ENCODE peak calls at places on chromosome 4, in nine cellular contexts. J is fibroblast of lung, T is breast epithelium, Q is heart left ventricle, D is uterus, F is astrocyte, X is right atrium auricular region, W is upper lobe of right lung, B is body of pancreas. K is an unnamed sample. For H3K27me3 and H3K36me3, the result is how much of the 10 kb centered on the place peaks cover.

GRCh38 chr4:122838034-122838433 is 11.4 kb downstream of the FGF2 start:
- DNase-seq in Q (no peak), B (no peak), F (no peak), X (no peak), J (no peak), D (no peak), T (no peak), W (no peak), K (no peak)

GRCh38 chr4:125368684-125369083 is 53.9 kb downstream of the FAT4 start:
- DNase-seq in D (no peak), T (no peak), B (no peak), F (peak), W (no peak), Q (no peak), X (no peak), J (peak), K (no peak)

GRCh38 chr4:89119166-89119565 is 7.8 kb downstream of the TIGD2 start:
- DNase-seq in Q (no peak), W (no peak), D (no peak), T (no peak), F (no peak), X (no peak), J (peak), B (no peak), K (no peak)

GRCh38 chr4:152606800-152607577 is 71.1 kb upstream of the FBXW7 start:
- DNase-seq in X (no peak), T (no peak), W (no peak), D (no peak), B (no peak), Q (no peak), J (no peak), F (no peak), K (no peak)

GRCh38 chr4:54277691-54278090 is 48.6 kb downstream of the PDGFRA start:
- DNase-seq in B (no peak), J (peak), X (no peak), W (no peak), T (no peak), D (no peak), F (peak), Q (no peak), K (no peak)

GRCh38 chr4:3316146-3316545 is 23.3 kb downstream of the RGS12 start:
- DNase-seq in T (peak), F (no peak), X (peak), J (no peak), Q (no peak), W (peak), D (no peak), B (peak), K (peak)

GRCh38 chr4:25926473-25926872 is 12.5 kb downstream of the SMIM20 start:
- DNase-seq in F (no peak), W (no peak), X (no peak), J (no peak), D (no peak), Q (no peak), T (no peak), B (no peak), K (no peak)

GRCh38 chr4:53777244-53777984 is 186.1 kb upstream of the LNX1 start:
- DNase-seq in B (no peak), J (peak), D (peak), Q (no peak), T (no peak), X (no peak), F (peak), W (no peak), K (no peak)

GRCh38 chr4:101349346-101350064 is 2.2 kb upstream of the PPP3CA start:
- DNase-seq in D (peak), Q (peak), J (peak), F (peak), B (peak), W (peak), T (peak), X (no peak), K (no peak)

GRCh38 chr4:37802068-37802666 is 24.3 kb upstream of the PGM2 start:
- DNase-seq in B (peak), T (peak), X (no peak), F (peak), Q (peak), D (peak), W (peak), J (peak), K (no peak)

GRCh38 chr4:175806741-175807140 is 5.3 kb downstream of the GPM6A start:
- DNase-seq in T (no peak), F (no peak), W (no peak), J (no peak), B (no peak), Q (no peak), X (no peak), D (no peak), K (no peak)

GRCh38 chr4:133152801-133153526 is 3.9 kb downstream of the PCDH10 start:
- DNase-seq in Q (no peak), B (no peak), F (peak), J (peak), X (no peak), T (no peak), W (no peak), D (no peak), K (no peak)

GRCh38 chr4:26762650-26763049 is 98.0 kb upstream of the STIM2 start:
- DNase-seq in Q (no peak), J (peak), F (no peak), X (no peak), B (no peak), D (no peak), T (no peak), W (no peak), K (no peak)

GRCh38 chr4:136012250-136012649 is 1520.0 kb downstream of the PCDH18 start:
- DNase-seq in J (peak), X (no peak), D (no peak), T (no peak), B (no peak), Q (no peak), W (no peak), F (no peak), K (no peak)

GRCh38 chr4:138981930-138982390 is 33.6 kb upstream of the NOCT start:
- DNase-seq in D (peak), W (no peak), J (peak), B (no peak), X (peak), F (peak), Q (peak), T (no peak), K (no peak)

GRCh38 chr4:117495802-117496201 is 410.4 kb upstream of the TRAM1L1 start:
- DNase-seq in Q (no peak), J (no peak), W (no peak), B (no peak), D (no peak), F (no peak), X (no peak), T (no peak), K (no peak)

GRCh38 chr4:128812360-128812958 is 3.0 kb downstream of the JADE1 start:
- DNase-seq in F (peak), W (no peak), Q (peak), B (peak), D (no peak), J (peak), X (peak), T (no peak), K (peak)

GRCh38 chr4:74223098-74223497 is 65.2 kb downstream of the MTHFD2L start:
- DNase-seq in B (no peak), D (no peak), Q (no peak), F (no peak), J (no peak), T (no peak), X (no peak), W (no peak), K (no peak)

GRCh38 chr4:67725981-67726380 is 25.0 kb upstream of the UBA6 start:
- DNase-seq in X (no peak), B (no peak), J (no peak), Q (no peak), F (peak), W (no peak), D (no peak), T (no peak), K (no peak)
- H3K4me3 ChIP-seq in X (no peak), B (no peak), J (no peak), Q (no peak), F (no peak), W (no peak), D (no peak), T (no peak), K (no peak)

GRCh38 chr4:1057403-1057745 is 45.9 kb downstream of the FGFRL1 start:
- DNase-seq in W (peak), Q (no peak), F (no peak), T (no peak), X (no peak), B (no peak), D (no peak), J (no peak), K (no peak)
- H3K27me3 ChIP-seq in W (under half), Q (half or more), F (under half), T (half or more), X (under half), B (under half), D (under half), J (half or more), K (under half)

GRCh38 chr4:188444500-188444899 is 305.3 kb downstream of the TRIML1 start:
- DNase-seq in W (no peak), Q (no peak), D (no peak), J (no peak), X (no peak), F (no peak), B (no peak), T (no peak), K (no peak)
- H3K36me3 ChIP-seq in W (under half), Q (under half), D (under half), J (under half), X (under half), F (under half), B (under half), T (under half), K (under half)

GRCh38 chr4:40197879-40198689 is 1.3 kb downstream of the RHOH start:
- DNase-seq in F (no peak), W (no peak), Q (no peak), J (no peak), B (no peak), X (no peak), T (no peak), D (no peak), K (no peak)

GRCh38 chr4:40200881-40201797 is 4.3 kb downstream of the RHOH start:
- DNase-seq in T (no peak), D (no peak), Q (no peak), X (no peak), F (peak), J (peak), W (no peak), B (no peak), K (no peak)

GRCh38 chr4:40199999-40200880 is 3.4 kb downstream of the RHOH start:
- DNase-seq in D (no peak), F (peak), X (no peak), Q (no peak), B (peak), J (no peak), T (no peak), W (no peak), K (peak)

GRCh38 chr4:40196724-40197281 is at the start of gene RHOH:
- DNase-seq in Q (no peak), W (no peak), T (no peak), J (no peak), D (no peak), B (no peak), F (no peak), X (no peak), K (peak)

GRCh38 chr4:40199179-40199670 is 2.4 kb downstream of the RHOH start:
- DNase-seq in Q (no peak), B (no peak), J (no peak), T (no peak), D (no peak), X (no peak), F (no peak), W (no peak), K (no peak)
- H3K4me3 ChIP-seq in Q (no peak), B (no peak), J (no peak), T (peak), D (no peak), X (no peak), F (no peak), W (peak), K (peak)

GRCh38 chr4:5900844-5901243 is 8.0 kb upstream of the CRMP1 start:
- DNase-seq in X (no peak), T (no peak), B (no peak), F (no peak), W (no peak), J (no peak), D (no peak), Q (no peak), K (no peak)
- H3K27me3 ChIP-seq in X (under half), T (half or more), B (under half), F (under half), W (under half), J (under half), D (under half), Q (half or more), K (under half)